ENCODE peak calls at places on chromosome 1, in nine cellular contexts. T is endothelial cell; A is CD4-positive, alpha-beta T cell; V is AG09319; L is A549; D is osteocyte; H is D341Med; G is GDM1; R is hepatic stellate cell. Q is an unnamed sample.

GRCh38 chr1:199463521-199464127 is 563.9 kb upstream of the NR5A2 start:
- DNase-seq in D (no peak), R (peak; percentile 10), G (peak; percentile 61), V (peak; percentile 27), L (peak; percentile 64), H (peak; percentile 68), T (peak; percentile 63), A (no peak), Q (peak; percentile 34)

GRCh38 chr1:119279441-119280415 is 88.9 kb upstream of the HAO2 start:
- DNase-seq in A (no peak), R (no peak), G (no peak), D (no peak), V (peak; percentile 52), H (no peak), L (peak; percentile 60), T (no peak), Q (peak; percentile 91)

GRCh38 chr1:7268983-7269382 is 483.7 kb downstream of the CAMTA1 start:
- DNase-seq in D (peak; percentile 13), H (no peak), T (no peak), A (no peak), G (no peak), L (no peak), R (no peak), V (no peak), Q (no peak)

GRCh38 chr1:2250721-2251281 is 22.7 kb downstream of the SKI start:
- DNase-seq in L (no peak), V (no peak), H (no peak), A (no peak), T (no peak), D (no peak), G (no peak), R (no peak), Q (no peak)

GRCh38 chr1:213415686-213416380 is 364.8 kb downstream of the RPS6KC1 start:
- DNase-seq in V (no peak), A (no peak), R (no peak), T (no peak), D (no peak), L (no peak), G (no peak), H (no peak), Q (no peak)

GRCh38 chr1:23004112-23004511 is 11.5 kb downstream of the TEX46 start:
- DNase-seq in L (no peak), G (no peak), D (no peak), R (no peak), V (no peak), A (no peak), H (no peak), T (no peak), Q (no peak)

GRCh38 chr1:114282751-114283403 is 129.2 kb upstream of the SYT6 start:
- DNase-seq in T (peak; percentile 87), R (peak; percentile 78), D (peak; percentile 93), H (peak; percentile 86), G (peak; percentile 79), A (peak; percentile 78), V (peak; percentile 80), L (peak; percentile 83), Q (peak; percentile 71)

GRCh38 chr1:55245781-55246180 is 30.6 kb upstream of the USP24 start:
- DNase-seq in R (no peak), V (no peak), H (no peak), G (no peak), T (no peak), D (no peak), A (no peak), L (no peak), Q (no peak)

GRCh38 chr1:14142397-14143095 is 442.6 kb downstream of the PRDM2 start:
- DNase-seq in A (no peak), V (no peak), T (no peak), D (no peak), R (no peak), G (no peak), L (no peak), H (no peak), Q (no peak)